ENCODE peak calls at places on chromosomes 12 and 14, in five cellular contexts. C is AG04450, D is neural crest cell, N is uterus, K is breast epithelium. Y is an unnamed sample.

GRCh38 chr14:32633214-32633864 is 304.2 kb downstream of the AKAP6 start:
- DNase-seq in K (no peak), D (no peak), C (no peak), N (no peak), Y (no peak)

GRCh38 chr12:125852116-125852515 is 786.9 kb downstream of the AACS start:
- DNase-seq in C (no peak), K (no peak), N (no peak), D (no peak), Y (no peak)

GRCh38 chr14:59377991-59378720 is 87.0 kb downstream of the GPR135 start:
- DNase-seq in N (peak), K (no peak), D (no peak), C (no peak), Y (no peak)

GRCh38 chr14:63701614-63702291 is 26.1 kb downstream of the SGPP1 start:
- DNase-seq in K (no peak), C (no peak), D (no peak), N (no peak), Y (no peak)

GRCh38 chr14:41609704-41610183 is 3.1 kb downstream of the LRFN5 start:
- DNase-seq in D (peak), K (no peak), N (peak), C (no peak), Y (peak)

GRCh38 chr12:26630546-26631027 is 202.4 kb downstream of the ITPR2 start:
- DNase-seq in N (peak), D (no peak), C (peak), K (no peak), Y (no peak)

GRCh38 chr14:68658029-68658509 is 134.8 kb downstream of the ZFP36L1 start:
- DNase-seq in C (no peak), K (no peak), N (no peak), D (no peak), Y (no peak)

GRCh38 chr14:54447231-54447692 is 6.1 kb upstream of the CNIH1 start:
- DNase-seq in C (no peak), K (no peak), D (no peak), N (no peak), Y (no peak)

GRCh38 chr12:127494961-127495915 is 771.7 kb upstream of the TMEM132C start:
- DNase-seq in D (no peak), C (no peak), K (no peak), N (no peak), Y (no peak)

GRCh38 chr12:41223600-41223999 is 35.5 kb downstream of the PDZRN4 start:
- DNase-seq in C (no peak), K (no peak), D (no peak), N (no peak), Y (no peak)

GRCh38 chr14:90295870-90296516 is 35.7 kb downstream of the NRDE2 start:
- DNase-seq in N (no peak), K (no peak), C (no peak), D (no peak), Y (no peak)

GRCh38 chr14:99158150-99158549 is 113.8 kb downstream of the BCL11B start:
- DNase-seq in D (no peak), N (no peak), K (peak), C (no peak), Y (peak)

GRCh38 chr14:35196571-35196970 is 74.2 kb downstream of the PRORP start:
- DNase-seq in D (no peak), K (no peak), N (no peak), C (no peak), Y (no peak)

GRCh38 chr12:74412607-74413230 is 124.9 kb upstream of the ATXN7L3B start:
- DNase-seq in K (no peak), D (no peak), N (no peak), C (no peak), Y (no peak)

GRCh38 chr12:68340404-68341270 is 8.5 kb upstream of the MDM1 start:
- DNase-seq in C (no peak), K (no peak), N (no peak), D (no peak), Y (no peak)

GRCh38 chr12:3032161-3032560 is 45.0 kb upstream of the TSPAN9 start:
- DNase-seq in D (no peak), C (no peak), K (no peak), N (no peak), Y (no peak)
- TF ChIP-seq CTCF in D (no peak), C (no peak), K (no peak), N (no peak), Y (no peak)

GRCh38 chr14:26255213-26255612 is 342.6 kb downstream of the NOVA1 start:
- DNase-seq in N (no peak), D (no peak), K (no peak), C (no peak), Y (no peak)
- TF ChIP-seq CTCF in N (peak), D (peak), K (peak), C (peak), Y (peak)

DNA sequence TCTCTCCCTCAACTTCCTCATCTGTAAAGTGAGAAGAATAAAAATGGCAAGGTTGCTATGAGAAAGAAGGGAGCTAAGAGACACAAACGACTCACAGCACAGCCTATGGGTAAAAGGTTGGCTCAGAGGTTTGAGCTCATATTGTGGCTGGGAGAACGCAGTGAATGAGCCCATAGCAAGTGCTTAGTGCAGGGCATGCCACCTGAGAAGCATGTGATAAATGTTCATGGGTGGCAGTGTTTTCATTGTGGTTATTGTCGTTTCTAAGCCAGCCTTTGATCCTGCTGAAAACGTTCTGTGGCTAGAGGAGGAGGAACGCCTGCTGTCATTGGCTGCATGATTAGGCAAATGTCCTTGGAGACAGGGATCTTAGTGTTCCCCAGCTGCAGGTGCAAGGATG is 150.4 kb downstream of the KSR2 start:
- DNase-seq in N (no peak), D (no peak), C (no peak), K (no peak), Y (no peak)
- TF ChIP-seq CTCF in N (no peak), D (no peak), C (no peak), K (no peak), Y (no peak)

GRCh38 chr12:72264548-72265175 is 7.5 kb upstream of the TRHDE start:
- DNase-seq in K (no peak), C (no peak), N (no peak), D (no peak), Y (no peak)
- TF ChIP-seq CTCF in K (no peak), C (peak), N (peak), D (peak), Y (peak)

DNA sequence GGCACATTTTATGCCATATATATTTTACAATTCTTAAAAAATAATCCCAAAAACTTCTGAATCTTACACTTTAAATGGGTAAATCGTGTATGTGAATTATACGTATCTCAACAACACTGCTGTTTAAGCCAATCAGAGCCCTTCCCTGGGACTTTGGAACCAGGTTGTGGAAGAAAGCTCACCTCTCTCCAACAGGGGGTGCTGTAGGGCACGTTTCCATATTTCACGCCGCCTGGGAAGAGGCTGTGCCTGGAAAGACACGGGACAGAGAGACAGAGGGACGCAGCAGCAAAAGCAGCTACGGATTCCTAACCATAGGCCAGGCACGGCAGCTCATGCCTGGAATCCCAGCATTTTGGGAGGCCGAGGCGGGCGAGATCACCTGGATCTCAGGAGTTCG is 29.4 kb upstream of the FBRSL1 start:
- DNase-seq in C (no peak), D (no peak), K (no peak), N (no peak), Y (no peak)
- TF ChIP-seq CTCF in C (peak), D (peak), K (no peak), N (no peak), Y (peak)

DNA sequence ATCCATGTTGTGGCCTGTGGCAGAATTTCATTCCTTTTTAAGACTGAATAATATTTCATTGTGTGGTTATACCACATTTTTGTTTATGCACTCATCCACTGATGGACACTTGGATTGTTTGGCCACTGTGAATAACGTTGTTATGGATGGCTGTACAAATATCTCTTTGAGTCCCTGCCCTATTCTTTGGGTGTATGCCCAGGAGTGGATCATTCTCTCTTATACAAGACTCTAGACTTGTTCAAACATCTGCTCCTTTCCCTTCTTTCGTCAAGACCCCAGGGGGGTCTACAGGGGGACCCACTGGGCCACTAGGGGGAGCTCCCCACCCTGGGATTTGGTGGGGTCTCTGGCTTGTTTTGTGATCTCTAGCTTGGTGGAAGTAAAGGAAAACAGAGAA is 77.4 kb downstream of the FBXL14 start:
- DNase-seq in C (no peak), K (no peak), N (no peak), D (peak), Y (no peak)
- TF ChIP-seq CTCF in C (peak), K (no peak), N (no peak), D (peak), Y (peak)

DNA sequence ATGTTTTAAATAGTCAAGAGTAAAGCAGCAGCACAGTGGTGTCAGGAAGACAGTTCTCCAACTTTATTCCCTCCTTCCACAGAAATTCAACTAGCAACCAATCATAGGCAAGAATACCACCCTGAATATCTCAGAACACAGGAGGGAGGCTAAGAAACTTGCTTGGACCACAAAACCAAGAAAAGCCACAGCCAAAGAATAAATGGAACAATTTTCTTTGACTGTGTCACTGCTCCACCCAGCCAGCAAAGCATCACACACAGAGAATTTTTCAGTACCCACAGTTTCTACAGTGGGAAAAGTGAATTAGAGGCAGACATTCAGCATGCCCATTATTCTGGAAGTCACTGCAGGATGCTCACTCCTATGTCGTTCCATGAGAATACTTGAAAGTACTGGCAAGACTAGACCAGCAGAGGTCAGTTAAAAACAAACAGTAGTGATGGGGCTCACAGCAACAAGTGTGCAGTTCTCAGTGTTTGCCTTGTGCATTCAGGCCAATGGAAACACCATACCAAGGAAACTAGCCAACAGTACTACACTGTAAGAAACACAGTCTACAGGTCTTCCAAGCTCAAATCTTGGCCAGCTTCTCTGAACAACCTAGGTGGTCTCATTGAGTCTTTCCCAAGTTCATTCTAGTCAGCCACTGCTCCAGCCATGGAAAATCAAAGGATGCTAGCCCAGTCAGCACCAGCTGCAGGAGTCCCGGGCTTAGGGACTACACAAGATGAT is 56.8 kb upstream of the FOXG1 start:
- DNase-seq in D (no peak), C (no peak), K (no peak), N (no peak), Y (no peak)
- TF ChIP-seq CTCF in D (no peak), C (no peak), K (no peak), N (no peak), Y (no peak)

DNA sequence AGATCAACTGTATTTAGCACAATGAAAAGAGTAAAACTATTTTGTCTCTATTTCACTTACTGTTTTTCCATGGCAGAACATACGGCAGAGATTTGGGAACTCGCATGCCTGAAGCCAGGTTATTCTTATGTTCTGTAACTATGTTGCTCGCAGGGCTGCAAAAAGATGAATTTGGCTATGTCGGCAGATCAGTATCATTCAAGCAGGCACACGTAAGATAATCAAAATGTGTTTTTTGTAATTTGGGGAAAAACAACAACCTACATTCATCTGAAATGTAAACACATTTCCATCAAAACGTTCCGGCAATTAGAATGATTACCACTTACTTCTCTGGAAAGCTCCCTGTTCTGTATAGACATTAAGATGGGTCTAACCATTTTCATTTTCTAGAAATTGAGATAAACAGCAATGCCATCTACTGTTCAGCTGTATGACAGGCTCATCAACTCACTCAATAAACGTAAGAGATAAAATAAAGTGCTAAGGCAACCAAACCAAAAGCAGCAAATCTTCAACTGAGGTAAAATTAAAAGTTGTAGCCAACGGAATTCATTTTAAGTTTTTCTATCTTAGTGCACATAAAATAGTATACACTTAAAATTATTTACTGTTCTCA is 13.0 kb downstream of the GTSF1 start:
- DNase-seq in K (no peak), D (no peak), N (no peak), C (no peak), Y (no peak)
- TF ChIP-seq CTCF in K (no peak), D (no peak), N (no peak), C (no peak), Y (no peak)

Y was measured in type B pancreatic cell.